ENCODE peak calls at places on chromosomes 3 and 15, in five cellular contexts. V is sigmoid colon, G is transverse colon, W is tibial nerve, R is stomach. X is an unnamed sample.
A peak's percentile ranks its signal among the peaks of the same experiment; 100 is the strongest.

GRCh38 chr15:66619152-66619903 is 53.5 kb upstream of the LCTL start:
- DNase-seq in V (peak; percentile 86), G (peak; percentile 84), W (peak; percentile 68), R (peak; percentile 85), X (peak; percentile 76)

GRCh38 chr3:127419641-127420354 is 132.0 kb upstream of the PRR20G start:
- DNase-seq in V (peak; percentile 48), G (no peak), W (no peak), R (no peak), X (no peak)

GRCh38 chr3:1773679-1774078 is 325.0 kb upstream of the CNTN4 start:
- DNase-seq in V (no peak), G (no peak), W (no peak), R (no peak), X (no peak)

GRCh38 chr3:123656691-123657090 is 71.8 kb upstream of the HACD2 start:
- DNase-seq in V (no peak), G (no peak), W (no peak), R (no peak), X (no peak)

GRCh38 chr3:73098873-73099272 is 37.4 kb downstream of the EBLN2 start:
- DNase-seq in V (no peak), G (no peak), W (no peak), R (no peak), X (no peak)

GRCh38 chr15:47407692-47408091 is 309.6 kb upstream of the SEMA6D start:
- DNase-seq in V (no peak), G (no peak), W (no peak), R (no peak), X (no peak)

GRCh38 chr3:45944830-45945620 is 1.8 kb downstream of the CXCR6 start:
- DNase-seq in V (peak; percentile 43), G (no peak), W (no peak), R (no peak), X (no peak)

GRCh38 chr15:89458440-89458839 is 37.9 kb downstream of the RHCG start:
- DNase-seq in V (no peak), G (no peak), W (no peak), R (no peak), X (no peak)

GRCh38 chr15:42063122-42063848 is 31.1 kb downstream of the PLA2G4D start:
- DNase-seq in V (no peak), G (no peak), W (no peak), R (no peak), X (no peak)

GRCh38 chr3:17491601-17492000 is 250.8 kb downstream of the TBC1D5 start:
- DNase-seq in V (no peak), G (no peak), W (no peak), R (no peak), X (no peak)

GRCh38 chr15:40493089-40493840 is 22.5 kb downstream of the CHST14 start:
- DNase-seq in V (no peak), G (no peak), W (no peak), R (no peak), X (no peak)

GRCh38 chr15:42139596-42139995 is 16.8 kb downstream of the PLA2G4F start:
- DNase-seq in V (peak; percentile 46), G (peak; percentile 54), W (no peak), R (peak; percentile 15), X (no peak)

GRCh38 chr15:75044258-75044878 is 21.0 kb downstream of the PPCDC start:
- DNase-seq in V (no peak), G (no peak), W (no peak), R (no peak), X (no peak)

GRCh38 chr3:75042941-75043340 is 428.5 kb upstream of the CNTN3 start:
- DNase-seq in V (no peak), G (no peak), W (no peak), R (no peak), X (no peak)

GRCh38 chr3:111917300-111917699 is 58.2 kb downstream of the PHLDB2 start:
- DNase-seq in V (no peak), G (no peak), W (no peak), R (no peak), X (no peak)

GRCh38 chr3:11498646-11499045 is 145.1 kb downstream of the VGLL4 start:
- DNase-seq in V (peak; percentile 77), G (peak; percentile 64), W (no peak), R (peak; percentile 91), X (peak; percentile 42)

GRCh38 chr15:49255966-49256759 is 86.1 kb downstream of the GALK2 start:
- DNase-seq in V (no peak), G (no peak), W (no peak), R (no peak), X (no peak)

GRCh38 chr3:56467108-56467507 is 1.2 kb downstream of the ERC2 start:
- DNase-seq in V (no peak), G (peak; percentile 70), W (no peak), R (peak; percentile 85), X (peak; percentile 28)

GRCh38 chr3:71926690-71927089 is 141.7 kb upstream of the PROK2 start:
- DNase-seq in V (no peak), G (no peak), W (no peak), R (no peak), X (no peak)

GRCh38 chr3:126851934-126852333 is 131.0 kb upstream of the PLXNA1 start:
- DNase-seq in V (peak; percentile 27), G (no peak), W (no peak), R (no peak), X (no peak)

GRCh38 chr15:57580866-57581265 is 10.8 kb upstream of the MYZAP start:
- DNase-seq in V (no peak), G (peak; percentile 60), W (no peak), R (no peak), X (no peak)

GRCh38 chr3:45552031-45552772 is 42.3 kb upstream of the LIMD1 start:
- DNase-seq in V (peak; percentile 62), G (no peak), W (no peak), R (no peak), X (no peak)

GRCh38 chr3:62833538-62833937 is 41.7 kb downstream of the CADPS start:
- DNase-seq in V (no peak), G (no peak), W (no peak), R (no peak), X (no peak)

GRCh38 chr15:95013379-95013778 is 782.0 kb downstream of the MCTP2 start:
- DNase-seq in V (no peak), G (no peak), W (no peak), R (no peak), X (no peak)

GRCh38 chr3:193872265-193872753 is 263.6 kb upstream of the HES1 start:
- DNase-seq in V (no peak), G (peak; percentile 80), W (no peak), R (peak; percentile 80), X (no peak)

GRCh38 chr15:70714575-70714974 is 48.8 kb downstream of the UACA start:
- DNase-seq in V (no peak), G (no peak), W (no peak), R (no peak), X (no peak)

GRCh38 chr15:20294651-20295237 is 246.9 kb downstream of the GOLGA6L6 start:
- DNase-seq in V (no peak), G (no peak), W (no peak), R (no peak), X (no peak)

GRCh38 chr3:120203016-120203415 is 82.0 kb downstream of the GPR156 start:
- DNase-seq in V (peak; percentile 68), G (no peak), W (no peak), R (no peak), X (peak; percentile 29)

GRCh38 chr3:152219225-152219624 is 49.5 kb upstream of the MBNL1 start:
- DNase-seq in V (no peak), G (no peak), W (no peak), R (no peak), X (no peak)

GRCh38 chr3:24365168-24365567 is 129.5 kb downstream of the THRB start:
- DNase-seq in V (no peak), G (peak; percentile 63), W (no peak), R (peak; percentile 72), X (peak; percentile 79)

GRCh38 chr3:155304394-155304793 is 10.9 kb upstream of the STRIT1 start:
- DNase-seq in V (no peak), G (no peak), W (no peak), R (no peak), X (no peak)

GRCh38 chr15:58498821-58499580 is 67.2 kb downstream of the LIPC start:
- DNase-seq in V (no peak), G (no peak), W (no peak), R (no peak), X (no peak)

DNA sequence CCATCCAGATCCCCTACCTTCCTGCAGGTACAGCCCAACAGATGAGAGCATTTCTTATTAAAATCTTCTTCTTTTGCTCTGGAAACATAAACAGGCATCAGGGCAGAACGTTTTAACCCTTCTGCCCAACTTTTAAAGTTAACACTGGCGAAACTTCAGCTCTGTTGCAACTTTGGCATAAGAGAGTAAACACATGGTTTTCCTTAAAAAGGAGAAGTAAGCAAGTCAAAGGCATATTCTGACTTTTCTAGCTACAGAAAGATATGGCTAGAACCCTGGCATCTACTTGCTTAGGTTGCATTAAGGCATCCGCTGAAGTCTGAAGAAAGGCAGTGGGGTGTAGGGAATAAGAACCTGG is 13.3 kb upstream of the IL16 start:
- DNase-seq in V (no peak), G (no peak), W (no peak), R (no peak), X (no peak)
- TF ChIP-seq POLR2A in V (no peak), G (no peak), W (no peak), R (no peak), X (no peak)

GRCh38 chr3:188000361-188000861 is 153.5 kb upstream of the LPP start:
- DNase-seq in V (no peak), G (peak; percentile 53), W (no peak), R (peak; percentile 44), X (no peak)
- H3K4me1 ChIP-seq in V (no peaks in the 10 kb centered on the region), G (peaks cover 32% of the 10 kb centered on the region), W (no peaks in the 10 kb centered on the region), R (peaks cover 8% of the 10 kb centered on the region), X (no peaks in the 10 kb centered on the region)

GRCh38 chr3:190345027-190345821 is 23.0 kb upstream of the CLDN1 start:
- DNase-seq in V (no peak), G (no peak), W (no peak), R (no peak), X (peak; percentile 42)
- TF ChIP-seq POLR2A in V (no peak), G (no peak), W (no peak), R (no peak), X (no peak)

GRCh38 chr15:26451995-26452394 is 320.9 kb downstream of the GABRB3 start:
- DNase-seq in V (no peak), G (no peak), W (no peak), R (no peak), X (no peak)

GRCh38 chr15:26449296-26449695 is 323.6 kb downstream of the GABRB3 start:
- DNase-seq in V (no peak), G (no peak), W (no peak), R (no peak), X (no peak)

GRCh38 chr15:26455828-26456227 is 317.0 kb downstream of the GABRB3 start:
- DNase-seq in V (no peak), G (no peak), W (no peak), R (no peak), X (no peak)

GRCh38 chr15:26453914-26454313 is 319.0 kb downstream of the GABRB3 start:
- DNase-seq in V (no peak), G (no peak), W (no peak), R (no peak), X (no peak)
- H3K4me1 ChIP-seq in V (no peaks in the 10 kb centered on the region), G (no peaks in the 10 kb centered on the region), W (no peaks in the 10 kb centered on the region), R (no peaks in the 10 kb centered on the region), X (no peaks in the 10 kb centered on the region)

GRCh38 chr3:149375164-149375823 is 2.2 kb downstream of the TM4SF1 start:
- DNase-seq in V (no peak), G (no peak), W (no peak), R (no peak), X (no peak)
- TF ChIP-seq POLR2A in V (no peak), G (no peak), W (no peak), R (no peak), X (no peak)